ENCODE peak calls at places on chromosomes 13 and 19, in nine cellular contexts. One of them, this sample, is unnamed. For H3K4me1, the result is how much of the 10 kb centered on the place peaks cover.

GRCh38 chr13:56902276-56902675 is 238.4 kb upstream of the PRR20A start:
- DNase-seq in CD4-positive, CD25-positive, alpha-beta regulatory T cell: no peak
- DNase-seq in right atrium auricular region: no peak
- DNase-seq in transverse colon: no peak
- DNase-seq in GM23338: no peak
- DNase-seq in stomach: no peak
- DNase-seq in CD8-positive, alpha-beta memory T cell: no peak
- DNase-seq in prostate gland: no peak
- DNase-seq in heart left ventricle: no peak
- DNase-seq in this sample: no peak

GRCh38 chr13:21557995-21558394 is 46.0 kb downstream of the MICU2 start:
- DNase-seq in CD4-positive, CD25-positive, alpha-beta regulatory T cell: peak
- DNase-seq in right atrium auricular region: no peak
- DNase-seq in transverse colon: no peak
- DNase-seq in GM23338: peak
- DNase-seq in stomach: no peak
- DNase-seq in CD8-positive, alpha-beta memory T cell: no peak
- DNase-seq in prostate gland: no peak
- DNase-seq in heart left ventricle: no peak
- DNase-seq in this sample: no peak

GRCh38 chr19:58218899-58219298 is 9.8 kb upstream of the ZNF544 start:
- DNase-seq in CD4-positive, CD25-positive, alpha-beta regulatory T cell: peak
- DNase-seq in right atrium auricular region: no peak
- DNase-seq in transverse colon: no peak
- DNase-seq in GM23338: peak
- DNase-seq in stomach: no peak
- DNase-seq in CD8-positive, alpha-beta memory T cell: peak
- DNase-seq in prostate gland: no peak
- DNase-seq in heart left ventricle: no peak
- DNase-seq in this sample: no peak

GRCh38 chr13:74134777-74135305 is 637 bp upstream of the KLF12 start:
- DNase-seq in CD4-positive, CD25-positive, alpha-beta regulatory T cell: peak
- DNase-seq in right atrium auricular region: no peak
- DNase-seq in transverse colon: peak
- DNase-seq in GM23338: no peak
- DNase-seq in stomach: peak
- DNase-seq in CD8-positive, alpha-beta memory T cell: peak
- DNase-seq in prostate gland: peak
- DNase-seq in heart left ventricle: peak
- DNase-seq in this sample: peak

GRCh38 chr13:93865235-93865634 is 614.2 kb downstream of the DCT start:
- DNase-seq in CD4-positive, CD25-positive, alpha-beta regulatory T cell: no peak
- DNase-seq in right atrium auricular region: no peak
- DNase-seq in transverse colon: no peak
- DNase-seq in GM23338: no peak
- DNase-seq in stomach: no peak
- DNase-seq in CD8-positive, alpha-beta memory T cell: no peak
- DNase-seq in prostate gland: no peak
- DNase-seq in heart left ventricle: no peak
- DNase-seq in this sample: no peak

GRCh38 chr13:45224181-45224580 is 23.3 kb upstream of the KCTD4 start:
- DNase-seq in CD4-positive, CD25-positive, alpha-beta regulatory T cell: no peak
- DNase-seq in right atrium auricular region: no peak
- DNase-seq in transverse colon: no peak
- DNase-seq in GM23338: no peak
- DNase-seq in stomach: no peak
- DNase-seq in CD8-positive, alpha-beta memory T cell: no peak
- DNase-seq in prostate gland: no peak
- DNase-seq in heart left ventricle: no peak
- DNase-seq in this sample: no peak

GRCh38 chr13:42892760-42893159 is 99.3 kb downstream of the EPSTI1 start:
- DNase-seq in CD4-positive, CD25-positive, alpha-beta regulatory T cell: no peak
- DNase-seq in right atrium auricular region: no peak
- DNase-seq in transverse colon: no peak
- DNase-seq in GM23338: no peak
- DNase-seq in stomach: no peak
- DNase-seq in CD8-positive, alpha-beta memory T cell: no peak
- DNase-seq in prostate gland: no peak
- DNase-seq in heart left ventricle: no peak
- DNase-seq in this sample: no peak

GRCh38 chr13:40563350-40564125 is 102.9 kb downstream of the FOXO1 start:
- DNase-seq in CD4-positive, CD25-positive, alpha-beta regulatory T cell: no peak
- DNase-seq in right atrium auricular region: no peak
- DNase-seq in transverse colon: no peak
- DNase-seq in GM23338: no peak
- DNase-seq in stomach: no peak
- DNase-seq in CD8-positive, alpha-beta memory T cell: no peak
- DNase-seq in prostate gland: no peak
- DNase-seq in heart left ventricle: no peak
- DNase-seq in this sample: no peak

GRCh38 chr19:24000656-24001055 is 86.0 kb downstream of the ZNF726 start:
- DNase-seq in CD4-positive, CD25-positive, alpha-beta regulatory T cell: no peak
- DNase-seq in right atrium auricular region: no peak
- DNase-seq in transverse colon: no peak
- DNase-seq in GM23338: no peak
- DNase-seq in stomach: no peak
- DNase-seq in CD8-positive, alpha-beta memory T cell: no peak
- DNase-seq in prostate gland: no peak
- DNase-seq in heart left ventricle: no peak
- DNase-seq in this sample: no peak

GRCh38 chr19:34306824-34307223 is 52.5 kb downstream of the GARRE1 start:
- DNase-seq in CD4-positive, CD25-positive, alpha-beta regulatory T cell: no peak
- DNase-seq in right atrium auricular region: no peak
- DNase-seq in transverse colon: no peak
- DNase-seq in GM23338: no peak
- DNase-seq in stomach: no peak
- DNase-seq in CD8-positive, alpha-beta memory T cell: no peak
- DNase-seq in prostate gland: no peak
- DNase-seq in heart left ventricle: no peak
- DNase-seq in this sample: no peak
- H3K27ac ChIP-seq in CD4-positive, CD25-positive, alpha-beta regulatory T cell: no peak
- H3K27ac ChIP-seq in right atrium auricular region: peak
- H3K27ac ChIP-seq in transverse colon: peak
- H3K27ac ChIP-seq in GM23338: peak
- H3K27ac ChIP-seq in stomach: no peak
- H3K27ac ChIP-seq in CD8-positive, alpha-beta memory T cell: no peak
- H3K27ac ChIP-seq in prostate gland: peak
- H3K27ac ChIP-seq in heart left ventricle: peak
- H3K27ac ChIP-seq in this sample: no peak

GRCh38 chr19:1399745-1400144 is 1.6 kb downstream of the GAMT start:
- DNase-seq in CD4-positive, CD25-positive, alpha-beta regulatory T cell: no peak
- DNase-seq in right atrium auricular region: no peak
- DNase-seq in transverse colon: no peak
- DNase-seq in GM23338: no peak
- DNase-seq in stomach: no peak
- DNase-seq in CD8-positive, alpha-beta memory T cell: no peak
- DNase-seq in prostate gland: no peak
- DNase-seq in heart left ventricle: no peak
- DNase-seq in this sample: no peak
- H3K4me1 ChIP-seq in CD4-positive, CD25-positive, alpha-beta regulatory T cell: under half
- H3K4me1 ChIP-seq in right atrium auricular region: under half
- H3K4me1 ChIP-seq in transverse colon: under half
- H3K4me1 ChIP-seq in GM23338: under half
- H3K4me1 ChIP-seq in stomach: under half
- H3K4me1 ChIP-seq in CD8-positive, alpha-beta memory T cell: under half
- H3K4me1 ChIP-seq in prostate gland: under half
- H3K4me1 ChIP-seq in heart left ventricle: under half
- H3K4me1 ChIP-seq in this sample: under half

GRCh38 chr19:40267601-40267997 is 17.5 kb downstream of the AKT2 start:
- DNase-seq in CD4-positive, CD25-positive, alpha-beta regulatory T cell: no peak
- DNase-seq in right atrium auricular region: no peak
- DNase-seq in transverse colon: no peak
- DNase-seq in GM23338: no peak
- DNase-seq in stomach: no peak
- DNase-seq in CD8-positive, alpha-beta memory T cell: no peak
- DNase-seq in prostate gland: no peak
- DNase-seq in heart left ventricle: no peak
- DNase-seq in this sample: no peak
- H3K27ac ChIP-seq in CD4-positive, CD25-positive, alpha-beta regulatory T cell: no peak
- H3K27ac ChIP-seq in right atrium auricular region: peak
- H3K27ac ChIP-seq in transverse colon: no peak
- H3K27ac ChIP-seq in GM23338: no peak
- H3K27ac ChIP-seq in stomach: no peak
- H3K27ac ChIP-seq in CD8-positive, alpha-beta memory T cell: peak
- H3K27ac ChIP-seq in prostate gland: no peak
- H3K27ac ChIP-seq in heart left ventricle: no peak
- H3K27ac ChIP-seq in this sample: peak

DNA sequence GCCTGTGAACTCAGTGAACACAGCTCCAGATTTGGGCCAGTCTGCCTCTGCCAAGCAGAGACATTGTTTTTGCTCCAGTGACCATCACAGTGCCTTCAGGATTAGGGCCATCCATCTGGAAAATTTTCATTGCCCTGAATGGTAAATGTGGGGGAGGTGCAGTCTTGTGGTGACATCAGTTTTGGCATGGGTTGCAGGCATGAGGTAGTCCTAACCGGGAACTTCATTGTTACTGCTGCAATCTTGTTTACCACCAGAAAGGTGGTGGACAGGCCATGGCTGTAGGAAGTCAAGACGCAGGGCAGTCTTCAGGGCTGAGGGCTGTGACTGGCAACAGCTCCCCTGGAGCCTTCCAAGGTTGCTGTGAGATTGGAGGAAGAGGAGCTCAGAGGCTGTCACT is 55.2 kb downstream of the SPATA13 start:
- DNase-seq in CD4-positive, CD25-positive, alpha-beta regulatory T cell: no peak
- DNase-seq in right atrium auricular region: peak
- DNase-seq in transverse colon: no peak
- DNase-seq in GM23338: no peak
- DNase-seq in stomach: peak
- DNase-seq in CD8-positive, alpha-beta memory T cell: no peak
- DNase-seq in prostate gland: peak
- DNase-seq in heart left ventricle: peak
- DNase-seq in this sample: peak
- H3K4me1 ChIP-seq in CD4-positive, CD25-positive, alpha-beta regulatory T cell: under half
- H3K4me1 ChIP-seq in right atrium auricular region: under half
- H3K4me1 ChIP-seq in transverse colon: under half
- H3K4me1 ChIP-seq in GM23338: under half
- H3K4me1 ChIP-seq in stomach: under half
- H3K4me1 ChIP-seq in CD8-positive, alpha-beta memory T cell: under half
- H3K4me1 ChIP-seq in prostate gland: under half
- H3K4me1 ChIP-seq in heart left ventricle: half or more
- H3K4me1 ChIP-seq in this sample: half or more

DNA sequence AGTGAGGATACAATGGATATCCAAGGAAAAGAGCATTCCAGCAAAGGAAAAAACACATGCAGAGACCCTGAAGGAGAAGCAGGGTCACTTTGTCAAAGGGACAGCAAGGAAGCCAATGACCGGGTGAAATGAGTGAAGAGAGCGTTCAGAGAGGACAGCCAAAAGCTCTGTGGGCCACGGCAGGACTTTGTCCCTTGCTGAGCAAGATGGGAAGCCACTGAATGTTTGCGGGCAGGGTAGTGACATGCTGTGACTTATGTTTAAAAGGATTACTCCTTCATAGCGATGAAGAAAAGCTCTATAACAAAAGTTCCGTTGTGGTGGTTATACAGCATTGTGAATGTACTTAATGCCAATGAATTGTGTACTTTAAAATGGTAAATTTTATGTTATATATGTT is 16.5 kb downstream of the ZAR1L start:
- DNase-seq in CD4-positive, CD25-positive, alpha-beta regulatory T cell: no peak
- DNase-seq in right atrium auricular region: no peak
- DNase-seq in transverse colon: no peak
- DNase-seq in GM23338: no peak
- DNase-seq in stomach: no peak
- DNase-seq in CD8-positive, alpha-beta memory T cell: no peak
- DNase-seq in prostate gland: no peak
- DNase-seq in heart left ventricle: no peak
- DNase-seq in this sample: no peak
- H3K27ac ChIP-seq in CD4-positive, CD25-positive, alpha-beta regulatory T cell: no peak
- H3K27ac ChIP-seq in right atrium auricular region: no peak
- H3K27ac ChIP-seq in transverse colon: no peak
- H3K27ac ChIP-seq in GM23338: no peak
- H3K27ac ChIP-seq in stomach: no peak
- H3K27ac ChIP-seq in CD8-positive, alpha-beta memory T cell: no peak
- H3K27ac ChIP-seq in prostate gland: no peak
- H3K27ac ChIP-seq in heart left ventricle: no peak
- H3K27ac ChIP-seq in this sample: no peak

GRCh38 chr19:10406191-10406590 is 2.8 kb upstream of the CDC37 start:
- DNase-seq in CD4-positive, CD25-positive, alpha-beta regulatory T cell: no peak
- DNase-seq in right atrium auricular region: no peak
- DNase-seq in transverse colon: no peak
- DNase-seq in GM23338: no peak
- DNase-seq in stomach: no peak
- DNase-seq in CD8-positive, alpha-beta memory T cell: no peak
- DNase-seq in prostate gland: no peak
- DNase-seq in heart left ventricle: no peak
- DNase-seq in this sample: no peak

GRCh38 chr19:10402441-10403038 is 802 bp downstream of the CDC37 start:
- DNase-seq in CD4-positive, CD25-positive, alpha-beta regulatory T cell: no peak
- DNase-seq in right atrium auricular region: no peak
- DNase-seq in transverse colon: peak
- DNase-seq in GM23338: peak
- DNase-seq in stomach: no peak
- DNase-seq in CD8-positive, alpha-beta memory T cell: no peak
- DNase-seq in prostate gland: no peak
- DNase-seq in heart left ventricle: peak
- DNase-seq in this sample: peak

GRCh38 chr19:10403137-10404021 is at the start of gene CDC37:
- DNase-seq in CD4-positive, CD25-positive, alpha-beta regulatory T cell: peak
- DNase-seq in right atrium auricular region: peak
- DNase-seq in transverse colon: peak
- DNase-seq in GM23338: peak
- DNase-seq in stomach: peak
- DNase-seq in CD8-positive, alpha-beta memory T cell: peak
- DNase-seq in prostate gland: peak
- DNase-seq in heart left ventricle: peak
- DNase-seq in this sample: peak

GRCh38 chr19:10407102-10407501 is 3.8 kb upstream of the CDC37 start:
- DNase-seq in CD4-positive, CD25-positive, alpha-beta regulatory T cell: peak
- DNase-seq in right atrium auricular region: no peak
- DNase-seq in transverse colon: no peak
- DNase-seq in GM23338: no peak
- DNase-seq in stomach: no peak
- DNase-seq in CD8-positive, alpha-beta memory T cell: no peak
- DNase-seq in prostate gland: no peak
- DNase-seq in heart left ventricle: no peak
- DNase-seq in this sample: no peak

DNA sequence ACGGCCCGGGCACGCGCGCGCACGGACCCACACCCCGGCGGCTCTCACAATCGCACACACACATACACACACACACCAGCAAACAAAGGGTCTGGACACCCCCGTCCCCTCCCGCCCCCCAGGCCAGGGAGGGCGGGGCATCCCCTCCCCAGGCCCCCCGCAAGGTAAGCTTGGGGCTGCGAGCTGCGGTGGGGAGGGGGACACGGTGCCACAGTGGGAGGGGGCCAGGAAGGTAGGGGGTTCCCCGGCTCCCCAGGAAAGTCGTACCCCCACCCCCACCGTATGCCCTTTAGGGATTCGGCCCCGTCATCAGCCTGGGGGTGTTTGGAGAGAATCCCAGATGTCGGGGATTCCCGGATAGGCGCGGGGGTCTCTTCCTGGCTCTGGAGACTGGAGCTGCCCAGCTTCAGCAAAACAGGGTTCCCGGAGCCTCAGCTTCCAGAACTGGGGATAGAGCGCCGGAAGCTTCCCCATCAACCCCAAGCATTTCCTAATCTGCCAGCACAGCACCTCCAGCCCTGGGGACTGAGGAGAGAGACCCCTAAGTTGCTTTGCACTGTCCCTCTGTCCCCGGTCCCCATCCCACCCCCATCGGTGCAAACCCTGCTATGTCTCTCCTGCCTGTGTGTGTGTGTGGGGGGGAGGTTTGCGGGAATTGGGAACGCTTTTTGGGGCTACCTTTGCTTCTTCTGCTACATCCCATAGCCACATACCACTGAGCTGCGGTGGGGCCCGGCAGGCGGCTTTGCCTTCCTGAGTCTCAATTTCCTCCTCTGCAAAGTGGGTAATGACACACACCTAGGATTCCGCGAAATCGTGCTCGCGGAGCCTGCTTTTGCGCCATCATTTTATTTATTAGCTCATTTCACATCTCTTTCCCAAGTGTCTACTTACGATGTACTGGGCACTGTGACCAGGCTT is 1.8 kb upstream of the CDC37 start:
- DNase-seq in CD4-positive, CD25-positive, alpha-beta regulatory T cell: peak
- DNase-seq in right atrium auricular region: no peak
- DNase-seq in transverse colon: no peak
- DNase-seq in GM23338: peak
- DNase-seq in stomach: no peak
- DNase-seq in CD8-positive, alpha-beta memory T cell: no peak
- DNase-seq in prostate gland: no peak
- DNase-seq in heart left ventricle: no peak
- DNase-seq in this sample: no peak
- H3K4me1 ChIP-seq in CD4-positive, CD25-positive, alpha-beta regulatory T cell: half or more
- H3K4me1 ChIP-seq in right atrium auricular region: under half
- H3K4me1 ChIP-seq in transverse colon: under half
- H3K4me1 ChIP-seq in GM23338: under half
- H3K4me1 ChIP-seq in stomach: under half
- H3K4me1 ChIP-seq in CD8-positive, alpha-beta memory T cell: half or more
- H3K4me1 ChIP-seq in prostate gland: under half
- H3K4me1 ChIP-seq in heart left ventricle: under half
- H3K4me1 ChIP-seq in this sample: under half